ENCODE peak calls at places on chromosome 14, in five cellular contexts. One of them, this sample, is unnamed.

GRCh38 chr14:103105580-103106168 is 11.1 kb downstream of the EXOC3L4 start:
- DNase-seq in A549: no peak
- DNase-seq in hepatocyte: no peak
- DNase-seq in mesothelial cell of epicardium: no peak
- DNase-seq in Peyer's patch: peak
- DNase-seq in this sample: no peak

GRCh38 chr14:53934778-53935414 is 21.7 kb downstream of the BMP4 start:
- DNase-seq in A549: no peak
- DNase-seq in hepatocyte: no peak
- DNase-seq in mesothelial cell of epicardium: no peak
- DNase-seq in Peyer's patch: no peak
- DNase-seq in this sample: no peak

GRCh38 chr14:54920052-54920451 is 17.4 kb upstream of the GCH1 start:
- DNase-seq in A549: no peak
- DNase-seq in hepatocyte: no peak
- DNase-seq in mesothelial cell of epicardium: no peak
- DNase-seq in Peyer's patch: no peak
- DNase-seq in this sample: no peak

GRCh38 chr14:25122843-25123242 is 72.9 kb upstream of the STXBP6 start:
- DNase-seq in A549: no peak
- DNase-seq in hepatocyte: no peak
- DNase-seq in mesothelial cell of epicardium: no peak
- DNase-seq in Peyer's patch: no peak
- DNase-seq in this sample: no peak

GRCh38 chr14:96038920-96039632 is at the start of gene C14orf132:
- DNase-seq in A549: peak
- DNase-seq in hepatocyte: peak
- DNase-seq in mesothelial cell of epicardium: peak
- DNase-seq in Peyer's patch: peak
- DNase-seq in this sample: peak

GRCh38 chr14:103127861-103128598 is 4.8 kb downstream of the TNFAIP2 start:
- DNase-seq in A549: no peak
- DNase-seq in hepatocyte: no peak
- DNase-seq in mesothelial cell of epicardium: no peak
- DNase-seq in Peyer's patch: no peak
- DNase-seq in this sample: no peak

GRCh38 chr14:85054178-85054577 is 475.8 kb upstream of the FLRT2 start:
- DNase-seq in A549: no peak
- DNase-seq in hepatocyte: no peak
- DNase-seq in mesothelial cell of epicardium: no peak
- DNase-seq in Peyer's patch: no peak
- DNase-seq in this sample: no peak

GRCh38 chr14:102574840-102575478 is 17.5 kb upstream of the RCOR1 start:
- DNase-seq in A549: no peak
- DNase-seq in hepatocyte: peak
- DNase-seq in mesothelial cell of epicardium: no peak
- DNase-seq in Peyer's patch: no peak
- DNase-seq in this sample: no peak

GRCh38 chr14:102471921-102472814 is 37.4 kb downstream of the ANKRD9 start:
- DNase-seq in A549: no peak
- DNase-seq in hepatocyte: no peak
- DNase-seq in mesothelial cell of epicardium: no peak
- DNase-seq in Peyer's patch: no peak
- DNase-seq in this sample: no peak

GRCh38 chr14:93969082-93969828 is 7.1 kb downstream of the ASB2 start:
- DNase-seq in A549: no peak
- DNase-seq in hepatocyte: no peak
- DNase-seq in mesothelial cell of epicardium: no peak
- DNase-seq in Peyer's patch: peak
- DNase-seq in this sample: no peak

GRCh38 chr14:58947816-58948440 is 240.5 kb upstream of the DAAM1 start:
- DNase-seq in A549: no peak
- DNase-seq in hepatocyte: peak
- DNase-seq in mesothelial cell of epicardium: no peak
- DNase-seq in Peyer's patch: no peak
- DNase-seq in this sample: no peak

GRCh38 chr14:24298892-24299254 is 707 bp downstream of the DHRS1 start:
- DNase-seq in A549: peak
- DNase-seq in hepatocyte: peak
- DNase-seq in mesothelial cell of epicardium: no peak
- DNase-seq in Peyer's patch: peak
- DNase-seq in this sample: no peak

GRCh38 chr14:37592288-37593274 is 2.5 kb downstream of the FOXA1 start:
- DNase-seq in A549: no peak
- DNase-seq in hepatocyte: peak
- DNase-seq in mesothelial cell of epicardium: no peak
- DNase-seq in Peyer's patch: peak
- DNase-seq in this sample: peak

GRCh38 chr14:65228436-65228835 is 126.1 kb upstream of the MAX start:
- DNase-seq in A549: no peak
- DNase-seq in hepatocyte: no peak
- DNase-seq in mesothelial cell of epicardium: no peak
- DNase-seq in Peyer's patch: no peak
- DNase-seq in this sample: no peak

GRCh38 chr14:52029881-52030280 is 39.0 kb downstream of the NID2 start:
- DNase-seq in A549: no peak
- DNase-seq in hepatocyte: no peak
- DNase-seq in mesothelial cell of epicardium: no peak
- DNase-seq in Peyer's patch: no peak
- DNase-seq in this sample: no peak

DNA sequence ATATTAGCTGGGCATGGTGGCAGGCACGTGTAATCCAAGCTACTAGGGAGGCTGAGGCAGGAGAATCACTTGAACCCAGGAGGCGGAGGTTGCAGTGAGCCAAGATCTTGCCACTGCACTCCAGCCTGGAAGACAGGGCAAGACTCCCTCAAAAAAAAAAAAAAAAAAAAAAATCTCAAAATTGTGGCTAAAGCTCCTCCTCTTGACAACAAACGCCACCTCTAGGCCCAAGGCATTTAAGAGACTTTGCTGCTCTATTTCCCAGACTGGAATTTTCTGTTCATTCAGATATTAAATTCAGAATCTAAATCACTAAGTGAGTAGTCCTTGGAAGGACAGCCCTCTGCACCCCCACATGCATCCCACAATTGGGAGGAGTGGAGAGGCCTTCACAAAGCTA is 1.4 kb downstream of the ZFYVE1 start:
- DNase-seq in A549: no peak
- DNase-seq in hepatocyte: no peak
- DNase-seq in mesothelial cell of epicardium: no peak
- DNase-seq in Peyer's patch: peak
- DNase-seq in this sample: no peak
- TF ChIP-seq CTCF in A549: no peak
- TF ChIP-seq CTCF in hepatocyte: no peak
- TF ChIP-seq CTCF in mesothelial cell of epicardium: no peak
- TF ChIP-seq CTCF in Peyer's patch: no peak
- TF ChIP-seq CTCF in this sample: no peak

GRCh38 chr14:69617796-69618195 is 6.4 kb downstream of the SUSD6 start:
- DNase-seq in A549: no peak
- DNase-seq in hepatocyte: no peak
- DNase-seq in mesothelial cell of epicardium: no peak
- DNase-seq in Peyer's patch: no peak
- DNase-seq in this sample: no peak

GRCh38 chr14:69613312-69614073 is 2.1 kb downstream of the SUSD6 start:
- DNase-seq in A549: no peak
- DNase-seq in hepatocyte: no peak
- DNase-seq in mesothelial cell of epicardium: no peak
- DNase-seq in Peyer's patch: no peak
- DNase-seq in this sample: no peak

GRCh38 chr14:69616408-69616773 is 5.0 kb downstream of the SUSD6 start:
- DNase-seq in A549: no peak
- DNase-seq in hepatocyte: no peak
- DNase-seq in mesothelial cell of epicardium: no peak
- DNase-seq in Peyer's patch: no peak
- DNase-seq in this sample: no peak

GRCh38 chr14:69614592-69614991 is 3.2 kb downstream of the SUSD6 start:
- DNase-seq in A549: no peak
- DNase-seq in hepatocyte: no peak
- DNase-seq in mesothelial cell of epicardium: no peak
- DNase-seq in Peyer's patch: peak
- DNase-seq in this sample: no peak

GRCh38 chr14:69615471-69616407 is 4.3 kb downstream of the SUSD6 start:
- DNase-seq in A549: no peak
- DNase-seq in hepatocyte: no peak
- DNase-seq in mesothelial cell of epicardium: no peak
- DNase-seq in Peyer's patch: peak
- DNase-seq in this sample: no peak
- TF ChIP-seq CTCF in A549: no peak
- TF ChIP-seq CTCF in hepatocyte: no peak
- TF ChIP-seq CTCF in mesothelial cell of epicardium: no peak
- TF ChIP-seq CTCF in Peyer's patch: no peak
- TF ChIP-seq CTCF in this sample: no peak

GRCh38 chr14:21040370-21040925 is 1.7 kb upstream of the RNASE7 start:
- DNase-seq in A549: no peak
- DNase-seq in hepatocyte: no peak
- DNase-seq in mesothelial cell of epicardium: no peak
- DNase-seq in Peyer's patch: no peak
- DNase-seq in this sample: no peak
- TF ChIP-seq CTCF in A549: no peak
- TF ChIP-seq CTCF in hepatocyte: no peak
- TF ChIP-seq CTCF in mesothelial cell of epicardium: no peak
- TF ChIP-seq CTCF in Peyer's patch: peak
- TF ChIP-seq CTCF in this sample: no peak

GRCh38 chr14:89393346-89393745 is 23.7 kb downstream of the FOXN3 start:
- DNase-seq in A549: no peak
- DNase-seq in hepatocyte: no peak
- DNase-seq in mesothelial cell of epicardium: no peak
- DNase-seq in Peyer's patch: no peak
- DNase-seq in this sample: no peak
- TF ChIP-seq CTCF in A549: no peak
- TF ChIP-seq CTCF in hepatocyte: no peak
- TF ChIP-seq CTCF in mesothelial cell of epicardium: no peak
- TF ChIP-seq CTCF in Peyer's patch: no peak
- TF ChIP-seq CTCF in this sample: no peak

DNA sequence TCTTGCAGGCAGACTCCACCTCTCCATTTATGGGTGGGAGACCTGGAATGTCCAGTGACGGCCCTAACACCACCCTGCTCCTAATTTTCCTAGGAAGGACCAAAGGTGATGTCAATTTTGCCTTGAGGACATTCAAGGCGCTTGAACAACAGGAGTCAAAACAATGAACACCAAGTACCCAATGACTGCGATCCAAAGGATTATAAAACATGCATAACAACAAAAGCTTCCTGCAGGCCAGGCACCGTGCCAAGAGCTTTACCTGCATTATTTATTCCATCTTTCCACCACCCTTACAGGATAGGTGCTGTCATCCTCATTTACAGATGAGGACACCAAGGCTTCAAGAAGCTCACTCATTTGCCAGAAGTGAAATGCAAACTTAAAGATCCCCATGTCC is 15.2 kb upstream of the FOXN3 start:
- DNase-seq in A549: no peak
- DNase-seq in hepatocyte: no peak
- DNase-seq in mesothelial cell of epicardium: no peak
- DNase-seq in Peyer's patch: peak
- DNase-seq in this sample: no peak
- TF ChIP-seq CTCF in A549: no peak
- TF ChIP-seq CTCF in hepatocyte: no peak
- TF ChIP-seq CTCF in mesothelial cell of epicardium: no peak
- TF ChIP-seq CTCF in Peyer's patch: no peak
- TF ChIP-seq CTCF in this sample: no peak

GRCh38 chr14:45990252-45990651 is 661.3 kb downstream of the RPL10L start:
- DNase-seq in A549: no peak
- DNase-seq in hepatocyte: no peak
- DNase-seq in mesothelial cell of epicardium: no peak
- DNase-seq in Peyer's patch: no peak
- DNase-seq in this sample: no peak
- TF ChIP-seq CTCF in A549: no peak
- TF ChIP-seq CTCF in hepatocyte: peak
- TF ChIP-seq CTCF in mesothelial cell of epicardium: peak
- TF ChIP-seq CTCF in Peyer's patch: no peak
- TF ChIP-seq CTCF in this sample: peak

This sample was measured in progenitor cell of endocrine pancreas.